ENCODE peak calls at places on chromosomes 5 and 9, in five cellular contexts. One of them, this sample, is unnamed.

GRCh38 chr9:126661521-126662251 is 48.0 kb downstream of the LMX1B start:
- DNase-seq in NCI-H2081: no peak
- DNase-seq in A549: no peak
- DNase-seq in lower leg skin: no peak
- DNase-seq in stimulated activated CD4-positive, alpha-beta T cell treated with anti-CD3 and anti-CD28 coated beads, Interleukin-1b, Interleukin-23, amount 100 ng/mL, for 24 hours: no peak
- DNase-seq in this sample: no peak

GRCh38 chr9:95360866-95361265 is 43.4 kb upstream of the FANCC start:
- DNase-seq in stimulated activated CD4-positive, alpha-beta T cell treated with anti-CD3 and anti-CD28 coated beads, Interleukin-1b, Interleukin-23, amount 100 ng/mL, for 24 hours: no peak
- DNase-seq in lower leg skin: no peak
- DNase-seq in NCI-H2081: no peak
- DNase-seq in A549: no peak
- DNase-seq in this sample: no peak

GRCh38 chr9:89606049-89606481 is 1.3 kb downstream of the GADD45G start:
- DNase-seq in stimulated activated CD4-positive, alpha-beta T cell treated with anti-CD3 and anti-CD28 coated beads, Interleukin-1b, Interleukin-23, amount 100 ng/mL, for 24 hours: no peak
- DNase-seq in lower leg skin: peak
- DNase-seq in A549: peak
- DNase-seq in NCI-H2081: peak
- DNase-seq in this sample: no peak

GRCh38 chr9:136365775-136366223 is 2.3 kb upstream of the DNLZ start:
- DNase-seq in stimulated activated CD4-positive, alpha-beta T cell treated with anti-CD3 and anti-CD28 coated beads, Interleukin-1b, Interleukin-23, amount 100 ng/mL, for 24 hours: no peak
- DNase-seq in A549: no peak
- DNase-seq in NCI-H2081: no peak
- DNase-seq in lower leg skin: no peak
- DNase-seq in this sample: no peak

GRCh38 chr5:160333726-160334125 is 21.4 kb upstream of the CCNJL start:
- DNase-seq in A549: no peak
- DNase-seq in stimulated activated CD4-positive, alpha-beta T cell treated with anti-CD3 and anti-CD28 coated beads, Interleukin-1b, Interleukin-23, amount 100 ng/mL, for 24 hours: no peak
- DNase-seq in NCI-H2081: no peak
- DNase-seq in lower leg skin: no peak
- DNase-seq in this sample: no peak

GRCh38 chr9:130026583-130027427 is 16.2 kb downstream of the FNBP1 start:
- DNase-seq in A549: no peak
- DNase-seq in stimulated activated CD4-positive, alpha-beta T cell treated with anti-CD3 and anti-CD28 coated beads, Interleukin-1b, Interleukin-23, amount 100 ng/mL, for 24 hours: no peak
- DNase-seq in NCI-H2081: no peak
- DNase-seq in lower leg skin: no peak
- DNase-seq in this sample: no peak

GRCh38 chr9:131839281-131840084 is 99.6 kb upstream of the RAPGEF1 start:
- DNase-seq in NCI-H2081: no peak
- DNase-seq in lower leg skin: no peak
- DNase-seq in stimulated activated CD4-positive, alpha-beta T cell treated with anti-CD3 and anti-CD28 coated beads, Interleukin-1b, Interleukin-23, amount 100 ng/mL, for 24 hours: no peak
- DNase-seq in A549: no peak
- DNase-seq in this sample: no peak

GRCh38 chr9:1759901-1760300 is 255.2 kb upstream of the SMARCA2 start:
- DNase-seq in lower leg skin: no peak
- DNase-seq in A549: no peak
- DNase-seq in NCI-H2081: no peak
- DNase-seq in stimulated activated CD4-positive, alpha-beta T cell treated with anti-CD3 and anti-CD28 coated beads, Interleukin-1b, Interleukin-23, amount 100 ng/mL, for 24 hours: no peak
- DNase-seq in this sample: no peak

GRCh38 chr9:34589656-34590375 is at the start of gene CNTFR:
- DNase-seq in A549: no peak
- DNase-seq in stimulated activated CD4-positive, alpha-beta T cell treated with anti-CD3 and anti-CD28 coated beads, Interleukin-1b, Interleukin-23, amount 100 ng/mL, for 24 hours: no peak
- DNase-seq in lower leg skin: no peak
- DNase-seq in NCI-H2081: peak
- DNase-seq in this sample: no peak

GRCh38 chr5:158943057-158943456 is 156.7 kb downstream of the EBF1 start:
- DNase-seq in NCI-H2081: no peak
- DNase-seq in stimulated activated CD4-positive, alpha-beta T cell treated with anti-CD3 and anti-CD28 coated beads, Interleukin-1b, Interleukin-23, amount 100 ng/mL, for 24 hours: no peak
- DNase-seq in A549: peak
- DNase-seq in lower leg skin: peak
- DNase-seq in this sample: no peak